ENCODE peak calls at places on chromosomes 16 and 17, in nine cellular contexts. U is NCI-H774; P is Daoy; T is activated effector memory CD4-positive, alpha-beta T cell treated with anti-CD3 and anti-CD28 coated beads, Interleukin-2, amount 50 U/mL, for 16 hours; K is GM12865; X is left ventricle myocardium inferior; Q is right cardiac atrium; S is PC-3; V is neuronal stem cell. E is an unnamed sample.

GRCh38 chr16:22318690-22319358 is 21.6 kb downstream of the POLR3E start:
- DNase-seq in V (no peak), Q (no peak), U (no peak), P (peak), K (peak), T (peak), S (peak), X (no peak), E (peak)

GRCh38 chr16:23670137-23670776 is 8.4 kb upstream of the PLK1 start:
- DNase-seq in U (no peak), K (peak), S (peak), P (peak), T (no peak), V (no peak), X (no peak), Q (no peak), E (peak)

GRCh38 chr17:2929881-2930533 is 133.4 kb downstream of the OR1D5 start:
- DNase-seq in S (peak), T (peak), K (peak), P (peak), V (peak), Q (no peak), X (peak), U (no peak), E (peak)

GRCh38 chr17:43010667-43011308 is 4.2 kb downstream of the IFI35 start:
- DNase-seq in X (no peak), U (no peak), Q (no peak), K (no peak), S (peak), T (no peak), P (no peak), V (no peak), E (peak)

GRCh38 chr17:48113201-48113676 is 5.7 kb downstream of the SNX11 start:
- DNase-seq in K (peak), T (peak), U (no peak), P (no peak), Q (peak), V (no peak), X (no peak), S (no peak), E (no peak)

GRCh38 chr16:53207810-53208752 is 153.3 kb downstream of the CHD9 start:
- DNase-seq in V (peak), T (no peak), S (peak), U (peak), K (peak), X (no peak), P (peak), Q (peak), E (peak)

GRCh38 chr16:30551781-30552180 is 6.4 kb downstream of the ZNF764 start:
- DNase-seq in X (no peak), K (no peak), V (no peak), S (no peak), Q (peak), P (no peak), T (peak), U (no peak), E (no peak)

GRCh38 chr16:84518804-84519341 is 14.4 kb upstream of the MEAK7 start:
- DNase-seq in T (peak), Q (no peak), V (no peak), U (peak), P (no peak), K (no peak), X (no peak), S (no peak), E (no peak)

GRCh38 chr16:30903596-30903995 is 7.2 kb downstream of the CTF1 start:
- DNase-seq in X (no peak), Q (peak), S (no peak), U (no peak), V (no peak), T (no peak), K (no peak), P (no peak), E (peak)

GRCh38 chr16:46775214-46775613 is 27.1 kb upstream of the MYLK3 start:
- DNase-seq in T (no peak), Q (no peak), V (no peak), U (no peak), K (no peak), X (no peak), S (peak), P (no peak), E (no peak)

GRCh38 chr17:322006-322780 is 30.4 kb downstream of the RPH3AL start:
- DNase-seq in P (no peak), X (no peak), U (no peak), V (no peak), S (no peak), T (peak), Q (no peak), K (no peak), E (no peak)

GRCh38 chr17:61409301-61410099 is 9.9 kb downstream of the TBX2 start:
- DNase-seq in S (peak), T (peak), K (peak), V (no peak), X (no peak), U (no peak), Q (peak), P (peak), E (peak)

GRCh38 chr17:45300060-45300751 is 16.6 kb downstream of the MAP3K14 start:
- DNase-seq in S (no peak), Q (no peak), T (no peak), X (no peak), K (peak), U (no peak), P (no peak), V (no peak), E (no peak)

GRCh38 chr17:13888043-13888442 is 181.3 kb upstream of the COX10 start:
- DNase-seq in X (peak), P (peak), T (no peak), V (no peak), U (no peak), S (peak), Q (peak), K (no peak), E (no peak)

GRCh38 chr17:77654861-77655260 is 303.6 kb upstream of the TNRC6C start:
- DNase-seq in Q (no peak), T (peak), V (no peak), P (no peak), U (no peak), S (no peak), K (no peak), X (no peak), E (no peak)

GRCh38 chr17:67246648-67247415 is 1.8 kb upstream of the HELZ start:
- DNase-seq in U (no peak), V (no peak), S (peak), X (no peak), Q (no peak), T (peak), K (peak), P (peak), E (peak)

GRCh38 chr17:67157732-67158639 is 87.0 kb downstream of the HELZ start:
- DNase-seq in S (peak), P (no peak), Q (no peak), T (no peak), U (peak), X (no peak), K (peak), V (no peak), E (peak)

GRCh38 chr16:31186930-31187807 is 7.2 kb downstream of the FUS start:
- DNase-seq in S (no peak), Q (no peak), U (no peak), K (no peak), T (no peak), X (no peak), V (no peak), P (no peak), E (no peak)

GRCh38 chr16:86986136-86986535 is 331.1 kb downstream of the C16orf95 start:
- DNase-seq in T (no peak), P (no peak), U (no peak), Q (no peak), S (no peak), V (no peak), K (no peak), X (no peak), E (no peak)

GRCh38 chr17:82092094-82092586 is 5.9 kb downstream of the FASN start:
- DNase-seq in S (no peak), Q (peak), U (no peak), X (peak), T (peak), P (no peak), K (peak), V (no peak), E (no peak)

GRCh38 chr17:75850928-75851692 is 4.0 kb downstream of the WBP2 start:
- DNase-seq in X (no peak), K (no peak), U (no peak), Q (no peak), S (no peak), V (no peak), T (no peak), P (peak), E (no peak)

GRCh38 chr16:57576429-57576870 is 34.0 kb downstream of the ADGRG5 start:
- DNase-seq in V (peak), T (peak), S (peak), X (peak), U (peak), P (peak), Q (peak), K (peak), E (peak)

GRCh38 chr17:48981927-48982539 is 13.6 kb upstream of the GIP start:
- DNase-seq in U (no peak), Q (no peak), S (no peak), X (no peak), P (no peak), V (no peak), K (no peak), T (no peak), E (no peak)

GRCh38 chr16:78431701-78432100 is 332.2 kb downstream of the WWOX start:
- DNase-seq in K (no peak), T (no peak), Q (no peak), X (no peak), U (no peak), S (no peak), V (no peak), P (no peak), E (no peak)